ENCODE peak calls at places on chromosomes 4 and X, in six cellular contexts. F is T follicular helper cell; G is spleen; D is lower leg skin; K is dorsolateral prefrontal cortex; O is activated T-cell treated with anti-CD3 and anti-CD28 coated beads, Interleukin-2, amount 50 U/mL, for 72 hours. P is an unnamed sample.

GRCh38 chrX:42437211-42437610 is 340.8 kb downstream of the PPP1R2C start:
- DNase-seq in K (no peak), F (no peak), D (no peak), O (no peak), G (no peak), P (no peak)

GRCh38 chrX:7131621-7132020 is 15.9 kb upstream of the STS start:
- DNase-seq in D (no peak), O (no peak), K (no peak), G (no peak), F (no peak), P (no peak)

GRCh38 chr4:1472148-1472797 is 66.0 kb upstream of the NKX1-1 start:
- DNase-seq in D (no peak), K (peak; percentile 15), G (peak; percentile 70), O (no peak), F (no peak), P (no peak)

GRCh38 chr4:13436962-13437361 is 47.2 kb downstream of the RAB28 start:
- DNase-seq in O (no peak), G (no peak), F (no peak), K (no peak), D (no peak), P (no peak)

GRCh38 chr4:88672987-88673386 is 24.6 kb downstream of the NAP1L5 start:
- DNase-seq in K (no peak), G (no peak), O (peak; percentile 22), D (no peak), F (no peak), P (peak; percentile 6)

GRCh38 chr4:177907736-177908424 is 465.6 kb upstream of the AGA start:
- DNase-seq in G (no peak), F (no peak), K (no peak), O (no peak), D (no peak), P (no peak)

GRCh38 chr4:65670331-65671031 is at the start of gene EPHA5:
- DNase-seq in K (peak; percentile 87), F (no peak), G (peak; percentile 72), O (no peak), D (peak; percentile 34), P (peak; percentile 41)

GRCh38 chr4:8311096-8312068 is 41.8 kb downstream of the HTRA3 start:
- DNase-seq in D (no peak), G (peak; percentile 41), K (no peak), F (no peak), O (no peak), P (no peak)

GRCh38 chr4:183153190-183153916 is 54.3 kb downstream of the WWC2 start:
- DNase-seq in D (no peak), F (no peak), G (no peak), K (no peak), O (no peak), P (no peak)

GRCh38 chrX:37783284-37783683 is 3.4 kb downstream of the CYBB start:
- DNase-seq in G (peak; percentile 68), D (no peak), O (no peak), K (no peak), F (no peak), P (no peak)

GRCh38 chrX:12946838-12947544 is 27.9 kb upstream of the TMSB4X start:
- DNase-seq in D (peak; percentile 64), F (peak; percentile 70), O (peak; percentile 78), K (no peak), G (no peak), P (peak; percentile 80)